ENCODE peak calls at places on chromosomes 11 and 22, in five cellular contexts. One of them, this sample, is unnamed.

GRCh38 chr22:47138898-47139789 is 376.7 kb downstream of the TBC1D22A start:
- DNase-seq in kidney: peak; percentile 88
- DNase-seq in right lobe of liver: no peak
- DNase-seq in brain microvascular endothelial cell: no peak
- DNase-seq in progenitor cell of endocrine pancreas: no peak
- DNase-seq in this sample: no peak

GRCh38 chr22:36395922-36396321 is 8.2 kb upstream of the MYH9 start:
- DNase-seq in right lobe of liver: no peak
- DNase-seq in kidney: no peak
- DNase-seq in brain microvascular endothelial cell: peak; percentile 73
- DNase-seq in progenitor cell of endocrine pancreas: no peak
- DNase-seq in this sample: no peak

GRCh38 chr22:47113880-47114415 is 351.5 kb downstream of the TBC1D22A start:
- DNase-seq in brain microvascular endothelial cell: no peak
- DNase-seq in right lobe of liver: no peak
- DNase-seq in progenitor cell of endocrine pancreas: no peak
- DNase-seq in kidney: no peak
- DNase-seq in this sample: no peak

GRCh38 chr11:117793521-117793920 is 3.5 kb downstream of the DSCAML1 start:
- DNase-seq in brain microvascular endothelial cell: no peak
- DNase-seq in kidney: peak; percentile 25
- DNase-seq in progenitor cell of endocrine pancreas: no peak
- DNase-seq in right lobe of liver: no peak
- DNase-seq in this sample: no peak

GRCh38 chr22:22769434-22770279 is 118.0 kb upstream of the IGLL5 start:
- DNase-seq in progenitor cell of endocrine pancreas: no peak
- DNase-seq in right lobe of liver: no peak
- DNase-seq in kidney: no peak
- DNase-seq in brain microvascular endothelial cell: no peak
- DNase-seq in this sample: no peak

GRCh38 chr11:116849060-116849459 is 11.6 kb upstream of the APOA1 start:
- DNase-seq in kidney: no peak
- DNase-seq in brain microvascular endothelial cell: no peak
- DNase-seq in right lobe of liver: no peak
- DNase-seq in progenitor cell of endocrine pancreas: no peak
- DNase-seq in this sample: no peak

GRCh38 chr11:119615003-119615878 is 113.8 kb downstream of the NECTIN1 start:
- DNase-seq in kidney: no peak
- DNase-seq in brain microvascular endothelial cell: peak; percentile 61
- DNase-seq in progenitor cell of endocrine pancreas: no peak
- DNase-seq in right lobe of liver: no peak
- DNase-seq in this sample: no peak

GRCh38 chr11:13183094-13183825 is 94.3 kb upstream of the BMAL1 start:
- DNase-seq in kidney: no peak
- DNase-seq in brain microvascular endothelial cell: peak; percentile 28
- DNase-seq in right lobe of liver: no peak
- DNase-seq in progenitor cell of endocrine pancreas: no peak
- DNase-seq in this sample: no peak

GRCh38 chr22:42328130-42328821 is 57.8 kb upstream of the TCF20 start:
- DNase-seq in kidney: no peak
- DNase-seq in progenitor cell of endocrine pancreas: no peak
- DNase-seq in brain microvascular endothelial cell: no peak
- DNase-seq in right lobe of liver: no peak
- DNase-seq in this sample: no peak

GRCh38 chr22:27669798-27670599 is 131.6 kb downstream of the MN1 start:
- DNase-seq in progenitor cell of endocrine pancreas: no peak
- DNase-seq in brain microvascular endothelial cell: no peak
- DNase-seq in right lobe of liver: no peak
- DNase-seq in kidney: no peak
- DNase-seq in this sample: no peak

GRCh38 chr11:14374922-14375630 is 16.1 kb upstream of the RRAS2 start:
- DNase-seq in kidney: no peak
- DNase-seq in progenitor cell of endocrine pancreas: no peak
- DNase-seq in right lobe of liver: no peak
- DNase-seq in brain microvascular endothelial cell: no peak
- DNase-seq in this sample: no peak

GRCh38 chr22:42289671-42290269 is 19.3 kb upstream of the TCF20 start:
- DNase-seq in brain microvascular endothelial cell: no peak
- DNase-seq in right lobe of liver: no peak
- DNase-seq in kidney: no peak
- DNase-seq in progenitor cell of endocrine pancreas: no peak
- DNase-seq in this sample: no peak

GRCh38 chr11:1151366-1152315 is 6.1 kb upstream of the MUC5AC start:
- DNase-seq in right lobe of liver: peak; percentile 58
- DNase-seq in brain microvascular endothelial cell: no peak
- DNase-seq in kidney: peak; percentile 73
- DNase-seq in progenitor cell of endocrine pancreas: peak; percentile 9
- DNase-seq in this sample: peak; percentile 7

GRCh38 chr11:61071208-61071681 is 31.0 kb upstream of the CD5 start:
- DNase-seq in progenitor cell of endocrine pancreas: no peak
- DNase-seq in right lobe of liver: no peak
- DNase-seq in kidney: no peak
- DNase-seq in brain microvascular endothelial cell: no peak
- DNase-seq in this sample: peak; percentile 55

GRCh38 chr22:44196241-44196640 is 15.5 kb downstream of the PARVG start:
- DNase-seq in brain microvascular endothelial cell: no peak
- DNase-seq in right lobe of liver: no peak
- DNase-seq in progenitor cell of endocrine pancreas: no peak
- DNase-seq in kidney: no peak
- DNase-seq in this sample: no peak

GRCh38 chr22:49237703-49238102 is 590.0 kb downstream of the BRD1 start:
- DNase-seq in brain microvascular endothelial cell: no peak
- DNase-seq in right lobe of liver: no peak
- DNase-seq in progenitor cell of endocrine pancreas: no peak
- DNase-seq in kidney: no peak
- DNase-seq in this sample: no peak

GRCh38 chr11:105148241-105148640 is 8.7 kb upstream of the CARD18 start:
- DNase-seq in kidney: no peak
- DNase-seq in progenitor cell of endocrine pancreas: no peak
- DNase-seq in right lobe of liver: no peak
- DNase-seq in brain microvascular endothelial cell: peak; percentile 34
- DNase-seq in this sample: no peak

GRCh38 chr11:12512826-12513395 is 135.5 kb downstream of the PARVA start:
- DNase-seq in right lobe of liver: no peak
- DNase-seq in brain microvascular endothelial cell: no peak
- DNase-seq in progenitor cell of endocrine pancreas: no peak
- DNase-seq in kidney: no peak
- DNase-seq in this sample: no peak

GRCh38 chr22:47324435-47324990 is 562.1 kb downstream of the TBC1D22A start:
- DNase-seq in brain microvascular endothelial cell: no peak
- DNase-seq in kidney: no peak
- DNase-seq in right lobe of liver: no peak
- DNase-seq in progenitor cell of endocrine pancreas: no peak
- DNase-seq in this sample: no peak

GRCh38 chr11:38182126-38182907 is 1584.3 kb upstream of the RAG2 start:
- DNase-seq in progenitor cell of endocrine pancreas: no peak
- DNase-seq in kidney: no peak
- DNase-seq in brain microvascular endothelial cell: no peak
- DNase-seq in right lobe of liver: no peak
- DNase-seq in this sample: no peak

GRCh38 chr11:46327829-46328228 is 19.4 kb upstream of the DGKZ start:
- DNase-seq in brain microvascular endothelial cell: no peak
- DNase-seq in kidney: no peak
- DNase-seq in progenitor cell of endocrine pancreas: no peak
- DNase-seq in right lobe of liver: no peak
- DNase-seq in this sample: no peak

GRCh38 chr11:65988791-65989592 is 13.0 kb downstream of the EIF1AD start:
- DNase-seq in kidney: peak; percentile 77
- DNase-seq in progenitor cell of endocrine pancreas: peak; percentile 83
- DNase-seq in right lobe of liver: peak; percentile 69
- DNase-seq in brain microvascular endothelial cell: peak; percentile 95
- DNase-seq in this sample: peak; percentile 85

GRCh38 chr11:66421492-66422205 is 814 bp downstream of the NPAS4 start:
- DNase-seq in progenitor cell of endocrine pancreas: peak; percentile 95
- DNase-seq in kidney: peak; percentile 96
- DNase-seq in right lobe of liver: peak; percentile 86
- DNase-seq in brain microvascular endothelial cell: peak; percentile 67
- DNase-seq in this sample: peak; percentile 92

GRCh38 chr22:48942698-48943566 is 884.7 kb downstream of the BRD1 start:
- DNase-seq in kidney: no peak
- DNase-seq in right lobe of liver: no peak
- DNase-seq in progenitor cell of endocrine pancreas: peak; percentile 3
- DNase-seq in brain microvascular endothelial cell: no peak
- DNase-seq in this sample: peak; percentile 1

GRCh38 chr11:87967459-87967858 is 207.8 kb downstream of the RAB38 start:
- DNase-seq in brain microvascular endothelial cell: no peak
- DNase-seq in kidney: no peak
- DNase-seq in right lobe of liver: no peak
- DNase-seq in progenitor cell of endocrine pancreas: no peak
- DNase-seq in this sample: no peak

GRCh38 chr11:79101736-79102135 is 339.1 kb downstream of the TENM4 start:
- DNase-seq in progenitor cell of endocrine pancreas: no peak
- DNase-seq in kidney: no peak
- DNase-seq in right lobe of liver: no peak
- DNase-seq in brain microvascular endothelial cell: no peak
- DNase-seq in this sample: no peak

GRCh38 chr11:79102821-79103220 is 338.0 kb downstream of the TENM4 start:
- DNase-seq in brain microvascular endothelial cell: no peak
- DNase-seq in progenitor cell of endocrine pancreas: no peak
- DNase-seq in kidney: no peak
- DNase-seq in right lobe of liver: no peak
- DNase-seq in this sample: no peak

GRCh38 chr11:79098096-79098495 is 342.7 kb downstream of the TENM4 start:
- DNase-seq in progenitor cell of endocrine pancreas: no peak
- DNase-seq in kidney: no peak
- DNase-seq in right lobe of liver: no peak
- DNase-seq in brain microvascular endothelial cell: no peak
- DNase-seq in this sample: no peak

GRCh38 chr11:79097279-79097875 is 343.5 kb downstream of the TENM4 start:
- DNase-seq in right lobe of liver: no peak
- DNase-seq in brain microvascular endothelial cell: no peak
- DNase-seq in kidney: no peak
- DNase-seq in progenitor cell of endocrine pancreas: no peak
- DNase-seq in this sample: no peak

DNA sequence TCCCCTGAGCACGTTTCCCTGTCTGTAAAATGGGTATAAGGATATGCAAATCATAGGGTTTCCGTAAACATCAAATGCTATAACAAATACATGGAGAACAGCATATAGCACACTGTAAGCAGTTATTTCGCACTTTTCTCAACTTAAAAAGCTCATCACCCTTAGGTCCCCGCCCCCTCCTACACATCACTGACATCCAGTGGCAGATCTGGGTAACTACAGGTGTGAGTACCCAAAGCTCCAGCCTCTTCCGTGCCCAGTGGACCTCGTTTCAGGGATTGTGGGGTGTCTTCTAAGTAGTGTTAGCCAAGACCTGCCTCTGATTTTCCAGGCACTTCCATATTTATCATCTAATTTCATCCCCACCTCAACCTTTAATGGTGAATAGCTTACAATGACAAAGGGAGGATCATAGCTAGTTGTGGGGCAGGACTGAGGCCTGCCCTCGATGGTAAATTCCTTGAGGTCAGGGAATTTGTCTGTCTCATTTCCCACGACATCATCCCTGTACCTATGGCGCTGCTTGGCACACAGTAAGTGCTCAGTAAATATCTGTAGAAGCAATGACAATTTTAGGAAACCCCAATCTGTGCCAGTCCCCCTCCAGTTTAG is 340.6 kb downstream of the TENM4 start:
- DNase-seq in brain microvascular endothelial cell: peak; percentile 33
- DNase-seq in right lobe of liver: no peak
- DNase-seq in progenitor cell of endocrine pancreas: no peak
- DNase-seq in kidney: no peak
- DNase-seq in this sample: no peak
- TF ChIP-seq CTCF in brain microvascular endothelial cell: peak; percentile 92
- TF ChIP-seq CTCF in right lobe of liver: peak; percentile 64
- TF ChIP-seq CTCF in progenitor cell of endocrine pancreas: peak; percentile 74
- TF ChIP-seq CTCF in kidney: peak; percentile 74
- TF ChIP-seq CTCF in this sample: no peak

GRCh38 chr11:29231586-29231985 is 785.2 kb downstream of the KCNA4 start:
- DNase-seq in kidney: no peak
- DNase-seq in progenitor cell of endocrine pancreas: no peak
- DNase-seq in right lobe of liver: no peak
- DNase-seq in brain microvascular endothelial cell: no peak
- DNase-seq in this sample: no peak

GRCh38 chr11:29227816-29228215 is 789.0 kb downstream of the KCNA4 start:
- DNase-seq in kidney: no peak
- DNase-seq in brain microvascular endothelial cell: no peak
- DNase-seq in progenitor cell of endocrine pancreas: no peak
- DNase-seq in right lobe of liver: no peak
- DNase-seq in this sample: no peak

GRCh38 chr11:29231991-29232390 is 784.8 kb downstream of the KCNA4 start:
- DNase-seq in right lobe of liver: no peak
- DNase-seq in progenitor cell of endocrine pancreas: no peak
- DNase-seq in brain microvascular endothelial cell: no peak
- DNase-seq in kidney: no peak
- DNase-seq in this sample: no peak
- TF ChIP-seq CTCF in right lobe of liver: no peak
- TF ChIP-seq CTCF in progenitor cell of endocrine pancreas: no peak
- TF ChIP-seq CTCF in brain microvascular endothelial cell: no peak
- TF ChIP-seq CTCF in kidney: no peak
- TF ChIP-seq CTCF in this sample: no peak

DNA sequence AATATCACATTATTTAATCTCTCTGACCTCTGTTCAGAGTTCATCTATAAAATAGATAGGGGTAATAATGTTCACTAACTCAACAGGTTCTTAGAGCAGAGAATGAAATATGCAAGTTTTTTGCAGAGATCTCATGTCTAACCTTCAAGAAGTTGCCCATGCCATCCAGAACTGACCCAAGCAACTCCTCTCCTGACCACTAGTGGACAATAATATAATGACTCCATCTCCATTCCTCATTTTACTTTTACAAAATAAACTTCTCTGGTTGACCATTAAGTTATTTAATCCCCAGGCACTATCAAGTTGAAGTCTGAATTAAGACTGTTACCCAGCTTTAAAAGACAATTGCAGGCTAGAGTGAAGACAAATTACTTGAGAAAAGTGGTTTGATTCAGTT is 382.6 kb downstream of the KCNA4 start:
- DNase-seq in progenitor cell of endocrine pancreas: no peak
- DNase-seq in right lobe of liver: no peak
- DNase-seq in brain microvascular endothelial cell: no peak
- DNase-seq in kidney: no peak
- DNase-seq in this sample: no peak
- TF ChIP-seq CTCF in progenitor cell of endocrine pancreas: peak; percentile 44
- TF ChIP-seq CTCF in right lobe of liver: no peak
- TF ChIP-seq CTCF in brain microvascular endothelial cell: peak; percentile 58
- TF ChIP-seq CTCF in kidney: no peak
- TF ChIP-seq CTCF in this sample: no peak

DNA sequence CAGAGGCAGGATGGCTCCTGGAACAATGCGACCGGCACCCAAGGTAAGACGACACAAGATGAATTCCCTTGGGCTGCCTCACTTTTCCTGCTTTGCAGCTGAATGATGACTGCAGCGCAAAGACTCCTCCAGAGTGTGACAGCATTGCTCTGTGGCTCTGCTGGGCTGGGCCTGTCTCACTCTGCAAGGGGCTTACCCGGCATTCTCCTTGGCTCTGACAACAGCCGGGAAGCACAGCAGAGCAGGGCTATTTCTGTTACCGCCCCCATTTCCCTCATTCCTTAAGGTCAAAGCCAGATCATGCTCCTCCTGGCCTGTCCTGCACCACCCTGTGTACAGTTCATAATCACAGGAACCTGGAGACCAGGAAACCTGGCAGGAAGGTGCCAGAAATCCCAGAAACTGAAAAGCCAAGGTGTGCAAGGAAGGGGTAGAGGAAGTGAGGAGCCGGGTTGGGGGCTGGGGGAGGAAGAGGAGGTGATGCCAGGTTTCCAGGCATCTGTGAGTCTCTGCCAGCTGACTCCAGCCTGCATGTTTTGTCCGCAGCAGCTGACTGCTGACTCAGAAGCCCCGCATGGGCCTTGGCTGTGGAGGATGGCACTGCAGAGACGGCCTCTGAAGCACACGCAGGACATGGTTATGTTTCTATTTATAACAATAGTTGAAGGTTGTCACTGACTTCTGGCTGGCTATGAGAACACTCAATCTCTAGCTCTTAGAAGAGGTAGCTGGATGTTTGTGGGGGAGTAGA is 113.6 kb downstream of the MICAL3 start:
- DNase-seq in right lobe of liver: peak; percentile 46
- DNase-seq in brain microvascular endothelial cell: peak; percentile 83
- DNase-seq in progenitor cell of endocrine pancreas: no peak
- DNase-seq in kidney: peak; percentile 92
- DNase-seq in this sample: no peak
- TF ChIP-seq CTCF in right lobe of liver: no peak
- TF ChIP-seq CTCF in brain microvascular endothelial cell: peak; percentile 69
- TF ChIP-seq CTCF in progenitor cell of endocrine pancreas: no peak
- TF ChIP-seq CTCF in kidney: peak; percentile 54
- TF ChIP-seq CTCF in this sample: no peak